ENCODE peak calls at places on chromosomes 11 and 22, in nine cellular contexts. Y is stomach, Z is osteocyte, H is tibial artery, G is HT-29, O is HAP-1, I is AG09309, N is endodermal cell, Q is NCI-H345. P is an unnamed sample.

GRCh38 chr11:108466405-108466804 is 924 bp downstream of the C11orf65 start:
- DNase-seq in Y (no peak), Z (no peak), H (no peak), G (no peak), O (no peak), I (no peak), N (no peak), Q (no peak), P (no peak)

GRCh38 chr11:83004855-83005556 is 66.7 kb downstream of the RAB30 start:
- DNase-seq in Y (no peak), Z (no peak), H (no peak), G (no peak), O (no peak), I (no peak), N (no peak), Q (no peak), P (no peak)

GRCh38 chr22:36927671-36928070 is 14.2 kb downstream of the CSF2RB start:
- DNase-seq in Y (no peak), Z (no peak), H (no peak), G (no peak), O (no peak), I (no peak), N (no peak), Q (no peak), P (no peak)

GRCh38 chr11:66878554-66878953 is 21.7 kb downstream of the LRFN4 start:
- DNase-seq in Y (no peak), Z (no peak), H (no peak), G (no peak), O (no peak), I (no peak), N (no peak), Q (no peak), P (no peak)

GRCh38 chr11:17906436-17906835 is 106.4 kb downstream of the SERGEF start:
- DNase-seq in Y (no peak), Z (no peak), H (no peak), G (peak), O (peak), I (no peak), N (peak), Q (peak), P (no peak)

GRCh38 chr11:46343520-46343919 is 3.7 kb upstream of the DGKZ start:
- DNase-seq in Y (no peak), Z (no peak), H (no peak), G (no peak), O (no peak), I (no peak), N (peak), Q (no peak), P (no peak)

GRCh38 chr22:37162221-37163095 is 12.7 kb upstream of the IL2RB start:
- DNase-seq in Y (no peak), Z (no peak), H (no peak), G (no peak), O (no peak), I (no peak), N (no peak), Q (no peak), P (no peak)

GRCh38 chr11:68033708-68034045 is 3.2 kb downstream of the NDUFS8 start:
- DNase-seq in Y (peak), Z (no peak), H (no peak), G (no peak), O (no peak), I (no peak), N (no peak), Q (no peak), P (no peak)

GRCh38 chr11:5197538-5197937 is 2.9 kb downstream of the OR51V1 start:
- DNase-seq in Y (no peak), Z (no peak), H (no peak), G (no peak), O (no peak), I (no peak), N (no peak), Q (no peak), P (no peak)

GRCh38 chr11:122604626-122605025 is 50.9 kb upstream of the UBASH3B start:
- DNase-seq in Y (no peak), Z (no peak), H (no peak), G (no peak), O (no peak), I (no peak), N (no peak), Q (no peak), P (no peak)

GRCh38 chr22:31173386-31174145 is 13.6 kb downstream of the RNF185 start:
- DNase-seq in Y (no peak), Z (no peak), H (no peak), G (no peak), O (no peak), I (peak), N (no peak), Q (no peak), P (no peak)

GRCh38 chr11:104442320-104442719 is 278.4 kb upstream of the PDGFD start:
- DNase-seq in Y (no peak), Z (no peak), H (no peak), G (no peak), O (no peak), I (no peak), N (no peak), Q (no peak), P (no peak)

P was measured in C1 segment of cervical spinal cord.